ENCODE peak calls at places on chromosomes 5 and 9, in nine cellular contexts. One of them, this sample, is unnamed.

GRCh38 chr5:180636016-180636402 is 13.4 kb downstream of the FLT4 start:
- DNase-seq in NCI-H748 treated with DMSO at 0.1 percent for 48 hours: no peak
- DNase-seq in HEK293T: no peak
- DNase-seq in AG20443: no peak
- DNase-seq in HCEC 1CT: no peak
- DNase-seq in hepatocyte: no peak
- DNase-seq in NCI-H2107: no peak
- DNase-seq in psoas muscle: no peak
- DNase-seq in neuronal stem cell: no peak
- DNase-seq in this sample: no peak

GRCh38 chr5:69261034-69261433 is 26.3 kb downstream of the CDK7 start:
- DNase-seq in NCI-H748 treated with DMSO at 0.1 percent for 48 hours: no peak
- DNase-seq in HEK293T: no peak
- DNase-seq in AG20443: no peak
- DNase-seq in HCEC 1CT: peak; percentile 80
- DNase-seq in hepatocyte: no peak
- DNase-seq in NCI-H2107: no peak
- DNase-seq in psoas muscle: no peak
- DNase-seq in neuronal stem cell: no peak
- DNase-seq in this sample: no peak

GRCh38 chr5:1411099-1411498 is 34.1 kb downstream of the SLC6A3 start:
- DNase-seq in NCI-H748 treated with DMSO at 0.1 percent for 48 hours: no peak
- DNase-seq in HEK293T: no peak
- DNase-seq in AG20443: no peak
- DNase-seq in HCEC 1CT: no peak
- DNase-seq in hepatocyte: no peak
- DNase-seq in NCI-H2107: no peak
- DNase-seq in psoas muscle: peak; percentile 45
- DNase-seq in neuronal stem cell: no peak
- DNase-seq in this sample: no peak

GRCh38 chr9:115121140-115121710 is 3.3 kb upstream of the TNC start:
- DNase-seq in NCI-H748 treated with DMSO at 0.1 percent for 48 hours: no peak
- DNase-seq in HEK293T: no peak
- DNase-seq in AG20443: no peak
- DNase-seq in HCEC 1CT: no peak
- DNase-seq in hepatocyte: no peak
- DNase-seq in NCI-H2107: no peak
- DNase-seq in psoas muscle: no peak
- DNase-seq in neuronal stem cell: no peak
- DNase-seq in this sample: no peak

GRCh38 chr5:151155777-151156731 is 1.5 kb downstream of the ANXA6 start:
- DNase-seq in NCI-H748 treated with DMSO at 0.1 percent for 48 hours: no peak
- DNase-seq in HEK293T: no peak
- DNase-seq in AG20443: peak; percentile 64
- DNase-seq in HCEC 1CT: peak; percentile 61
- DNase-seq in hepatocyte: peak; percentile 42
- DNase-seq in NCI-H2107: no peak
- DNase-seq in psoas muscle: no peak
- DNase-seq in neuronal stem cell: no peak
- DNase-seq in this sample: no peak

GRCh38 chr5:134510970-134511795 is 14.3 kb upstream of the JADE2 start:
- DNase-seq in NCI-H748 treated with DMSO at 0.1 percent for 48 hours: no peak
- DNase-seq in HEK293T: no peak
- DNase-seq in AG20443: no peak
- DNase-seq in HCEC 1CT: no peak
- DNase-seq in hepatocyte: peak; percentile 81
- DNase-seq in NCI-H2107: no peak
- DNase-seq in psoas muscle: no peak
- DNase-seq in neuronal stem cell: no peak
- DNase-seq in this sample: peak; percentile 11

GRCh38 chr5:135462304-135462703 is 10.2 kb upstream of the TIFAB start:
- DNase-seq in NCI-H748 treated with DMSO at 0.1 percent for 48 hours: peak; percentile 79
- DNase-seq in HEK293T: peak; percentile 83
- DNase-seq in AG20443: peak; percentile 68
- DNase-seq in HCEC 1CT: peak; percentile 34
- DNase-seq in hepatocyte: peak; percentile 78
- DNase-seq in NCI-H2107: peak; percentile 44
- DNase-seq in psoas muscle: no peak
- DNase-seq in neuronal stem cell: peak; percentile 77
- DNase-seq in this sample: peak; percentile 43

GRCh38 chr5:133467712-133468463 is 144.5 kb downstream of the FSTL4 start:
- DNase-seq in NCI-H748 treated with DMSO at 0.1 percent for 48 hours: peak; percentile 51
- DNase-seq in HEK293T: no peak
- DNase-seq in AG20443: no peak
- DNase-seq in HCEC 1CT: no peak
- DNase-seq in hepatocyte: no peak
- DNase-seq in NCI-H2107: no peak
- DNase-seq in psoas muscle: no peak
- DNase-seq in neuronal stem cell: no peak
- DNase-seq in this sample: no peak

GRCh38 chr5:63401434-63402046 is 560.7 kb downstream of the HTR1A start:
- DNase-seq in NCI-H748 treated with DMSO at 0.1 percent for 48 hours: peak; percentile 40
- DNase-seq in HEK293T: peak; percentile 39
- DNase-seq in AG20443: peak; percentile 42
- DNase-seq in HCEC 1CT: peak; percentile 7
- DNase-seq in hepatocyte: peak; percentile 77
- DNase-seq in NCI-H2107: no peak
- DNase-seq in psoas muscle: peak; percentile 52
- DNase-seq in neuronal stem cell: peak; percentile 68
- DNase-seq in this sample: no peak

GRCh38 chr5:79536193-79536906 is 22.4 kb upstream of the HOMER1 start:
- DNase-seq in NCI-H748 treated with DMSO at 0.1 percent for 48 hours: no peak
- DNase-seq in HEK293T: no peak
- DNase-seq in AG20443: no peak
- DNase-seq in HCEC 1CT: no peak
- DNase-seq in hepatocyte: no peak
- DNase-seq in NCI-H2107: no peak
- DNase-seq in psoas muscle: no peak
- DNase-seq in neuronal stem cell: no peak
- DNase-seq in this sample: no peak

GRCh38 chr5:124692324-124692723 is 54.1 kb downstream of the ZNF608 start:
- DNase-seq in NCI-H748 treated with DMSO at 0.1 percent for 48 hours: no peak
- DNase-seq in HEK293T: no peak
- DNase-seq in AG20443: peak; percentile 43
- DNase-seq in HCEC 1CT: peak; percentile 87
- DNase-seq in hepatocyte: no peak
- DNase-seq in NCI-H2107: no peak
- DNase-seq in psoas muscle: no peak
- DNase-seq in neuronal stem cell: no peak
- DNase-seq in this sample: no peak

GRCh38 chr9:89277454-89277853 is 33.5 kb upstream of the CKS2 start:
- DNase-seq in NCI-H748 treated with DMSO at 0.1 percent for 48 hours: no peak
- DNase-seq in HEK293T: no peak
- DNase-seq in AG20443: no peak
- DNase-seq in HCEC 1CT: no peak
- DNase-seq in hepatocyte: no peak
- DNase-seq in NCI-H2107: no peak
- DNase-seq in psoas muscle: no peak
- DNase-seq in neuronal stem cell: no peak
- DNase-seq in this sample: peak; percentile 14

GRCh38 chr9:27791311-27791710 is 218.0 kb upstream of the C9orf72 start:
- DNase-seq in NCI-H748 treated with DMSO at 0.1 percent for 48 hours: no peak
- DNase-seq in HEK293T: no peak
- DNase-seq in AG20443: no peak
- DNase-seq in HCEC 1CT: no peak
- DNase-seq in hepatocyte: no peak
- DNase-seq in NCI-H2107: no peak
- DNase-seq in psoas muscle: no peak
- DNase-seq in neuronal stem cell: no peak
- DNase-seq in this sample: no peak

GRCh38 chr5:181133610-181134231 is 2.8 kb upstream of the OR2V1 start:
- DNase-seq in NCI-H748 treated with DMSO at 0.1 percent for 48 hours: no peak
- DNase-seq in HEK293T: no peak
- DNase-seq in AG20443: peak; percentile 86
- DNase-seq in HCEC 1CT: peak; percentile 84
- DNase-seq in hepatocyte: peak; percentile 26
- DNase-seq in NCI-H2107: no peak
- DNase-seq in psoas muscle: peak; percentile 79
- DNase-seq in neuronal stem cell: no peak
- DNase-seq in this sample: no peak

GRCh38 chr5:153555420-153556114 is 65.1 kb downstream of the GRIA1 start:
- DNase-seq in NCI-H748 treated with DMSO at 0.1 percent for 48 hours: no peak
- DNase-seq in HEK293T: no peak
- DNase-seq in AG20443: no peak
- DNase-seq in HCEC 1CT: no peak
- DNase-seq in hepatocyte: no peak
- DNase-seq in NCI-H2107: no peak
- DNase-seq in psoas muscle: no peak
- DNase-seq in neuronal stem cell: no peak
- DNase-seq in this sample: no peak

GRCh38 chr9:81620009-81620405 is 69.3 kb downstream of the TLE1 start:
- DNase-seq in NCI-H748 treated with DMSO at 0.1 percent for 48 hours: no peak
- DNase-seq in HEK293T: no peak
- DNase-seq in AG20443: no peak
- DNase-seq in HCEC 1CT: no peak
- DNase-seq in hepatocyte: no peak
- DNase-seq in NCI-H2107: no peak
- DNase-seq in psoas muscle: no peak
- DNase-seq in neuronal stem cell: no peak
- DNase-seq in this sample: no peak

GRCh38 chr5:14268236-14268701 is 125.1 kb downstream of the TRIO start:
- DNase-seq in NCI-H748 treated with DMSO at 0.1 percent for 48 hours: no peak
- DNase-seq in HEK293T: no peak
- DNase-seq in AG20443: peak; percentile 75
- DNase-seq in HCEC 1CT: peak; percentile 85
- DNase-seq in hepatocyte: peak; percentile 55
- DNase-seq in NCI-H2107: no peak
- DNase-seq in psoas muscle: peak; percentile 72
- DNase-seq in neuronal stem cell: no peak
- DNase-seq in this sample: no peak

GRCh38 chr5:30099634-30100033 is 1093.9 kb upstream of the CDH6 start:
- DNase-seq in NCI-H748 treated with DMSO at 0.1 percent for 48 hours: peak; percentile 93
- DNase-seq in HEK293T: no peak
- DNase-seq in AG20443: no peak
- DNase-seq in HCEC 1CT: no peak
- DNase-seq in hepatocyte: no peak
- DNase-seq in NCI-H2107: no peak
- DNase-seq in psoas muscle: no peak
- DNase-seq in neuronal stem cell: no peak
- DNase-seq in this sample: no peak

GRCh38 chr5:10046681-10047080 is 203.0 kb downstream of the ATPSCKMT start:
- DNase-seq in NCI-H748 treated with DMSO at 0.1 percent for 48 hours: no peak
- DNase-seq in HEK293T: no peak
- DNase-seq in AG20443: no peak
- DNase-seq in HCEC 1CT: no peak
- DNase-seq in hepatocyte: no peak
- DNase-seq in NCI-H2107: no peak
- DNase-seq in psoas muscle: no peak
- DNase-seq in neuronal stem cell: no peak
- DNase-seq in this sample: no peak

GRCh38 chr5:14374100-14374499 is 207.5 kb upstream of the OTULINL start:
- DNase-seq in NCI-H748 treated with DMSO at 0.1 percent for 48 hours: no peak
- DNase-seq in HEK293T: no peak
- DNase-seq in AG20443: no peak
- DNase-seq in HCEC 1CT: no peak
- DNase-seq in hepatocyte: no peak
- DNase-seq in NCI-H2107: no peak
- DNase-seq in psoas muscle: no peak
- DNase-seq in neuronal stem cell: no peak
- DNase-seq in this sample: no peak

GRCh38 chr5:179865471-179866240 is 7.0 kb upstream of the MRNIP start:
- DNase-seq in NCI-H748 treated with DMSO at 0.1 percent for 48 hours: no peak
- DNase-seq in HEK293T: no peak
- DNase-seq in AG20443: no peak
- DNase-seq in HCEC 1CT: no peak
- DNase-seq in hepatocyte: no peak
- DNase-seq in NCI-H2107: no peak
- DNase-seq in psoas muscle: no peak
- DNase-seq in neuronal stem cell: no peak
- DNase-seq in this sample: no peak

GRCh38 chr5:131475416-131476045 is 159.5 kb downstream of the RAPGEF6 start:
- DNase-seq in NCI-H748 treated with DMSO at 0.1 percent for 48 hours: no peak
- DNase-seq in HEK293T: no peak
- DNase-seq in AG20443: peak; percentile 35
- DNase-seq in HCEC 1CT: no peak
- DNase-seq in hepatocyte: no peak
- DNase-seq in NCI-H2107: no peak
- DNase-seq in psoas muscle: no peak
- DNase-seq in neuronal stem cell: no peak
- DNase-seq in this sample: no peak

GRCh38 chr5:154418344-154418820 is 27.4 kb upstream of the SAP30L start:
- DNase-seq in NCI-H748 treated with DMSO at 0.1 percent for 48 hours: no peak
- DNase-seq in HEK293T: no peak
- DNase-seq in AG20443: no peak
- DNase-seq in HCEC 1CT: no peak
- DNase-seq in hepatocyte: no peak
- DNase-seq in NCI-H2107: no peak
- DNase-seq in psoas muscle: no peak
- DNase-seq in neuronal stem cell: no peak
- DNase-seq in this sample: no peak

GRCh38 chr5:125551246-125551645 is 804.8 kb upstream of the ZNF608 start:
- DNase-seq in NCI-H748 treated with DMSO at 0.1 percent for 48 hours: no peak
- DNase-seq in HEK293T: no peak
- DNase-seq in AG20443: no peak
- DNase-seq in HCEC 1CT: peak; percentile 69
- DNase-seq in hepatocyte: no peak
- DNase-seq in NCI-H2107: no peak
- DNase-seq in psoas muscle: no peak
- DNase-seq in neuronal stem cell: no peak
- DNase-seq in this sample: no peak

GRCh38 chr5:87099246-87099914 is 168.3 kb upstream of the RASA1 start:
- DNase-seq in NCI-H748 treated with DMSO at 0.1 percent for 48 hours: no peak
- DNase-seq in HEK293T: no peak
- DNase-seq in AG20443: no peak
- DNase-seq in HCEC 1CT: no peak
- DNase-seq in hepatocyte: no peak
- DNase-seq in NCI-H2107: no peak
- DNase-seq in psoas muscle: no peak
- DNase-seq in neuronal stem cell: no peak
- DNase-seq in this sample: no peak